ENCODE peak calls at places on chromosomes 12 and 14, in five cellular contexts. X, J, W, Y and K are unnamed samples.

GRCh38 chr12:122473543-122474323 is 27.0 kb downstream of the ZCCHC8 start:
- DNase-seq in W (peak), Y (no peak), J (peak), X (no peak), K (no peak)

GRCh38 chr12:90028620-90029051 is 320.0 kb upstream of the ATP2B1 start:
- DNase-seq in W (no peak), Y (peak), X (no peak), J (no peak), K (no peak)

GRCh38 chr12:22738945-22739344 is 114.0 kb downstream of the ETNK1 start:
- DNase-seq in W (no peak), J (no peak), X (no peak), Y (no peak), K (peak)

GRCh38 chr14:71179046-71179445 is 271.8 kb downstream of the PCNX1 start:
- DNase-seq in X (no peak), W (no peak), Y (no peak), J (no peak), K (no peak)

GRCh38 chr14:80316426-80316825 is 105.1 kb upstream of the DIO2 start:
- DNase-seq in W (no peak), X (no peak), J (no peak), Y (no peak), K (no peak)

GRCh38 chr12:6849976-6850560 is 1.0 kb downstream of the CDCA3 start:
- DNase-seq in X (no peak), Y (no peak), J (no peak), W (no peak), K (no peak)

GRCh38 chr12:55697686-55698085 is 10.0 kb downstream of the ITGA7 start:
- DNase-seq in Y (no peak), X (no peak), J (peak), W (no peak), K (no peak)

GRCh38 chr12:112755507-112755906 is 36.0 kb upstream of the RPH3A start:
- DNase-seq in W (no peak), J (no peak), Y (no peak), X (no peak), K (no peak)

GRCh38 chr14:65879218-65880009 is 466.9 kb downstream of the FUT8 start:
- DNase-seq in X (no peak), Y (no peak), W (no peak), J (no peak), K (no peak)

DNA sequence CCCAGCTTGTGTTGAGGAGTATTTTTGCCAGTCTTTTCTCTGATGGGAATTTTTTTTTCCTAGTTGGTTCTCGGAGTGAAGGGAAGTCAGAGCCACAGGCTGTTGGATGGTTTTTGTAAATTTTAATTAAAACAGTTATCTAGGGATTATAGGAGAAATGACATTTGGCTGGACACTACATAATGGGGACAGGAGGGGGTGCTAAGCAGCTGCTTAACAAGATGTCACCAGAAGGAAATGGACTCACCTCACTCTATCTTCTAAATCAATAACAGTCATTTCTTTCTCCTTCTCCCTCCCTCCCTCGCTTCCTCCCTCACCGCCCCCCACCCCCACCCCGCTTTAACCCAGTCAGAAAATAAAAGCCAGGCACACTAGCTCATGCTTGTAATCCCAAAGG is 93.4 kb upstream of the TMEM233 start:
- DNase-seq in Y (no peak), W (no peak), J (no peak), X (no peak), K (no peak)
- TF ChIP-seq CTCF in Y (peak), W (peak), J (no peak), X (no peak), K (no peak)

DNA sequence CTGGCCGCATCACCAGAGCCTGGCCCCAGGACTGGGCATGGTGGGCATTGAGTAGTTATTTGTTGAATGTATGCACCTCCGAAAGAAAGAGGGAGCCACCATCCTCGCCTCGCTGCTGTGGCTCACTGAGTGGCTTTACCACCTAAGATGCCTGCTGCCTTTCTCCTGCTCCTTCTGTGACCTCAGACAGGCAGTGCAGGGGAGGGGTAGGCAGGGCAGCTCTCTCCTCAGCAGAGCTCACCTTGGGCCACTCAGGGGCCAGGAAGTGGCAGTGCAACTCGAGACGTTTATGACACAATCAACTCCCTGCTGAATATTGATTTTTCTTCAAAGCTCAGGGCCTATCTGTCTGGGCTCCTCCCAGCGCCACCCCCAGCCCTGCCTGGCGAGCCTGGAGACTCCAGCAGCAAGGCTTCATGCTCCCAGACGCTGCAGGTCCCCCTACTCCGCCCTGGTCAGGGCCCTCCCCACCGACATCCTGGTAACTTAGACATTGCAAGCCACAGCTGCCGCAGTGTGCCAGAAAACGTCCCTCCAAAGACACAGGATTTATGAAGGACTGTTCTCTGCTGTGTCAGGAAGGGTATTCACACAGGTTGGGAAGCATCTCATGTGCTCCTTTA is 84.3 kb upstream of the DIO3 start:
- DNase-seq in X (peak), J (peak), W (peak), Y (no peak), K (no peak)
- H3K4me3 ChIP-seq in X (no peak), J (no peak), W (no peak), Y (no peak), K (no peak)

GRCh38 chr14:104075530-104076151 is 9.9 kb upstream of the ASPG start:
- DNase-seq in Y (peak), W (peak), X (no peak), J (no peak), K (no peak)

GRCh38 chr14:104081493-104081835 is 4.0 kb upstream of the ASPG start:
- DNase-seq in J (no peak), Y (no peak), X (no peak), W (no peak), K (no peak)

GRCh38 chr14:104080557-104081492 is 4.7 kb upstream of the ASPG start:
- DNase-seq in X (no peak), Y (no peak), J (no peak), W (no peak), K (no peak)

GRCh38 chr14:104076743-104077142 is 8.8 kb upstream of the ASPG start:
- DNase-seq in X (no peak), Y (no peak), J (no peak), W (no peak), K (no peak)

DNA sequence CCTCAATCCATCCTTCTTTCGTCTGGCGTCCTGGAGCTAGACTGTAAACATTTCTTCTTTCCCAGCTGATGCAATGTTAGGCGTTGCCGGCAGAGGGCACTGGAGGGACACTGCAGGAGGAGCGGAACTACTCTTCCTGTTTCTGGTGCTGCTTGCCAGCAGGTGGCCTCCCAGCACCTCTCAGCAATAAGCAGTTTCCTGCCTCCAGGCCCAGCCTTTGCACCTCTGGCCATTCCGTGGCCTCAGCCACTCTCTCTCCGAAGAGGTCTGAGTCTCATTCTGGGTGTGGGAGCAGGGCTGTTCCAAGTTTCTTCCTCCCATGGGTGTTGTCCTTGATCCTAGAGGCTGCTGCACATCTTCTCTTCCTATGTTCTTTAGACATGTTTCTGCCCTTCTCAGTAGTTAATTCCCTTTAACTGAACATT is 7.5 kb upstream of the ASPG start:
- DNase-seq in J (peak), Y (peak), X (peak), W (peak), K (peak)
- TF ChIP-seq CTCF in J (peak), Y (peak), X (peak), W (peak), K (peak)

GRCh38 chr12:104604070-104604994 is 147.6 kb downstream of the CHST11 start:
- DNase-seq in J (peak), Y (peak), X (peak), W (peak), K (peak)
- H3K4me3 ChIP-seq in J (no peak), Y (peak), X (peak), W (no peak), K (no peak)